ENCODE peak calls at places on chromosomes 12 and 14, in nine cellular contexts. P is nephron progenitor cell, C is mesenchymal stem cell, L is PC-3, E is HS-27A, G is fibroblast of lung, F is neural progenitor cell, Q is cardiac muscle cell, M is EL. K is an unnamed sample.

GRCh38 chr14:84036863-84037262 is 1493.1 kb upstream of the FLRT2 start:
- DNase-seq in P (no peak), C (peak), L (peak), E (peak), G (peak), F (no peak), Q (peak), M (peak), K (no peak)

GRCh38 chr14:62081012-62081612 is 318.9 kb downstream of the SNAPC1 start:
- DNase-seq in P (no peak), C (no peak), L (no peak), E (no peak), G (no peak), F (no peak), Q (no peak), M (no peak), K (peak)

GRCh38 chr14:63203618-63204406 is 431 bp upstream of the RHOJ start:
- DNase-seq in P (peak), C (peak), L (peak), E (peak), G (peak), F (peak), Q (peak), M (peak), K (no peak)

GRCh38 chr12:20950248-20950647 is 139.7 kb downstream of the SLCO1B3 start:
- DNase-seq in P (no peak), C (peak), L (peak), E (peak), G (peak), F (peak), Q (peak), M (peak), K (no peak)

GRCh38 chr14:78959674-78960264 is 789.6 kb downstream of the NRXN3 start:
- DNase-seq in P (peak), C (peak), L (peak), E (peak), G (peak), F (peak), Q (peak), M (peak), K (no peak)

GRCh38 chr14:80996049-80996901 is 40.9 kb downstream of the TSHR start:
- DNase-seq in P (peak), C (peak), L (peak), E (peak), G (peak), F (peak), Q (peak), M (peak), K (peak)

GRCh38 chr14:24348186-24348585 is 8.4 kb upstream of the RIPK3 start:
- DNase-seq in P (no peak), C (no peak), L (no peak), E (no peak), G (no peak), F (no peak), Q (no peak), M (no peak), K (no peak)

GRCh38 chr14:31414190-31414833 is 6.0 kb downstream of the HEATR5A start:
- DNase-seq in P (no peak), C (peak), L (peak), E (peak), G (no peak), F (no peak), Q (peak), M (peak), K (no peak)